ENCODE peak calls at places on chromosomes 11 and 22, in ten cellular contexts. T is GM23338, F is PC-3, R is hepatocyte, Q is HCT116, E is Karpas-422, O is MM.1S, I is PC-9, S is GM23248, V is SK-N-SH. Z is an unnamed sample.

GRCh38 chr11:34343153-34343552 is 14.7 kb downstream of the ABTB2 start:
- DNase-seq in O (no peak), R (no peak), E (no peak), I (peak; percentile 66), T (no peak), Q (no peak), S (peak; percentile 80), F (peak; percentile 89), V (no peak), Z (no peak)

GRCh38 chr11:121652982-121653381 is 200.2 kb upstream of the SORL1-AS1 start:
- DNase-seq in I (no peak), F (peak; percentile 30), E (no peak), R (peak; percentile 46), Q (no peak), V (peak; percentile 60), O (no peak), T (peak; percentile 76), S (peak; percentile 44), Z (peak; percentile 9)

GRCh38 chr11:29452131-29452530 is 564.7 kb downstream of the KCNA4 start:
- DNase-seq in I (no peak), V (no peak), Q (no peak), F (peak; percentile 81), O (no peak), E (no peak), T (no peak), R (no peak), S (peak; percentile 76), Z (no peak)

GRCh38 chr11:17775507-17776212 is 41.1 kb downstream of the KCNC1 start:
- DNase-seq in R (no peak), Q (no peak), V (no peak), O (no peak), I (no peak), F (no peak), T (no peak), E (no peak), S (no peak), Z (no peak)

GRCh38 chr11:37248145-37248544 is 650.1 kb upstream of the RAG2 start:
- DNase-seq in S (no peak), Q (no peak), V (no peak), T (no peak), E (no peak), I (no peak), R (no peak), O (no peak), F (no peak), Z (no peak)

GRCh38 chr22:39252461-39253391 is 7.9 kb upstream of the PDGFB start:
- DNase-seq in R (no peak), E (no peak), O (no peak), S (peak; percentile 46), Q (no peak), V (no peak), I (no peak), T (peak; percentile 72), F (peak; percentile 71), Z (no peak)

GRCh38 chr22:17159504-17159951 is 451 bp upstream of the HDHD5 start:
- DNase-seq in F (peak; percentile 61), I (peak; percentile 28), Q (peak; percentile 54), V (no peak), T (peak; percentile 63), S (peak; percentile 75), E (no peak), O (no peak), R (peak; percentile 78), Z (no peak)

GRCh38 chr22:30305519-30305905 is 16.2 kb upstream of the CASTOR1 start:
- DNase-seq in O (peak; percentile 82), T (no peak), E (no peak), I (no peak), Q (no peak), R (no peak), V (no peak), S (peak; percentile 40), F (no peak), Z (peak; percentile 90)

GRCh38 chr11:22703040-22703439 is 36.6 kb downstream of the GAS2 start:
- DNase-seq in I (peak; percentile 12), S (peak; percentile 34), O (no peak), Q (peak; percentile 28), R (peak; percentile 90), E (no peak), T (peak; percentile 33), F (peak; percentile 76), V (no peak), Z (no peak)

GRCh38 chr11:74685905-74686304 is 45.3 kb downstream of the CHRDL2 start:
- DNase-seq in F (no peak), E (no peak), Q (no peak), O (no peak), S (no peak), R (no peak), V (no peak), I (no peak), T (no peak), Z (no peak)

GRCh38 chr22:44023404-44024287 is 456 bp upstream of the PARVB start:
- DNase-seq in O (peak; percentile 54), V (peak; percentile 87), S (peak; percentile 71), F (peak; percentile 37), Q (no peak), I (peak; percentile 30), R (peak; percentile 65), E (peak; percentile 74), T (peak; percentile 75), Z (no peak)

GRCh38 chr11:115674176-115674575 is 170.0 kb upstream of the CADM1 start:
- DNase-seq in S (peak; percentile 35), O (no peak), F (no peak), R (no peak), Q (no peak), I (no peak), E (no peak), V (no peak), T (peak; percentile 63), Z (no peak)

GRCh38 chr11:44138286-44138685 is 42.8 kb downstream of the EXT2 start:
- DNase-seq in V (no peak), R (no peak), Q (no peak), S (peak; percentile 24), T (no peak), E (no peak), I (no peak), F (peak; percentile 49), O (no peak), Z (no peak)

GRCh38 chr11:44136176-44136945 is 40.9 kb downstream of the EXT2 start:
- DNase-seq in Q (no peak), R (no peak), I (no peak), F (no peak), V (no peak), T (no peak), S (no peak), E (no peak), O (no peak), Z (no peak)

GRCh38 chr11:44139565-44140313 is 44.3 kb downstream of the EXT2 start:
- DNase-seq in V (no peak), E (no peak), T (no peak), O (no peak), F (no peak), I (no peak), S (no peak), R (no peak), Q (no peak), Z (no peak)

GRCh38 chr11:44140805-44141204 is 45.3 kb downstream of the EXT2 start:
- DNase-seq in E (no peak), O (no peak), F (peak; percentile 75), I (no peak), Q (no peak), R (no peak), T (no peak), V (no peak), S (no peak), Z (no peak)

GRCh38 chr11:44138980-44139379 is 43.5 kb downstream of the EXT2 start:
- DNase-seq in T (no peak), E (no peak), R (no peak), S (no peak), F (no peak), I (no peak), O (no peak), V (no peak), Q (no peak), Z (no peak)
- H3K9me2 ChIP-seq in T (no peaks in the 10 kb centered on the region), E (no peaks in the 10 kb centered on the region), R (no peaks in the 10 kb centered on the region), S (no peaks in the 10 kb centered on the region), F (no peaks in the 10 kb centered on the region), I (no peaks in the 10 kb centered on the region), O (no peaks in the 10 kb centered on the region), V (no peaks in the 10 kb centered on the region), Q (no peaks in the 10 kb centered on the region), Z (no peaks in the 10 kb centered on the region)

GRCh38 chr11:83628622-83629347 is 342.6 kb upstream of the CCDC90B start:
- DNase-seq in O (no peak), R (no peak), E (no peak), V (peak; percentile 15), S (no peak), Q (no peak), F (no peak), I (no peak), T (no peak), Z (no peak)
- H3K4me3 ChIP-seq in O (no peak overlapping the region), R (no peak overlapping the region), E (no peak overlapping the region), V (no peak overlapping the region), S (no peak overlapping the region), Q (no peak overlapping the region), F (no peak overlapping the region), I (no peak overlapping the region), T (no peak overlapping the region), Z (no peak overlapping the region)

DNA sequence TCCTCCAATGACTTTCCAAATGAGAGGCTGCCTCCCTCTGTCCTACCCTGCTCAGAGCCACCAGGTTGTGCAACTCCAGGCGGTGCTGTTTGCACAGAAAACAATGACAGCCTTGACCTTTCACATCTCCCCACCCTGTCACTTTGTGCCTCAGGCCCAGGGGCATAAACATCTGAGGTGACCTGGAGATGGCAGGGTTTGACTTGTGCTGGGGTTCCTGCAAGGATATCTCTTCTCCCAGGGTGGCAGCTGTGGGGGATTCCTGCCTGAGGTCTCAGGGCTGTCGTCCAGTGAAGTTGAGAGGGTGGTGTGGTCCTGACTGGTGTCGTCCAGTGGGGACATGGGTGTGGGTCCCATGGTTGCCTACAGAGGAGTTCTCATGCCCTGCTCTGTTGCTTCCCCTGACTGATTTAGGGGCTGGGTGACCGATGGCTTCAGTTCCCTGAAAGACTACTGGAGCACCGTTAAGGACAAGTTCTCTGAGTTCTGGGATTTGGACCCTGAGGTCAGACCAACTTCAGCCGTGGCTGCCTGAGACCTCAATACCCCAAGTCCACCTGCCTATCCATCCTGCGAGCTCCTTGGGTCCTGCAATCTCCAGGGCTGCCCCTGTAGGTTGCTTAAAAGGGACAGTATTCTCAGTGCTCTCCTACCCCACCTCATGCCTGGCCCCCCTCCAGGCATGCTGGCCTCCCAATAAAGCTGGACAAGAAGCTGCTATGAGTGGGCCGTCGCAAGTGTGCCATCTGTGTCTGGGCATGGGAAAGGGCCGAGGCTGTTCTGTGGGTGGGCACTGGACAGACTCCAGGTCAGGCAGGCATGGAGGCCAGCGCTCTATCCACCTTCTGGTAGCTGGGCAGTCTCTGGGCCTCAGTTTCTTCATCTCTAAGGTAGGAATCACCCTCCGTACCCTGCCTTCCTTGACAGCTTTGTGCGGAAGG is 2.9 kb downstream of the APOC3 start:
- DNase-seq in Q (no peak), S (no peak), O (no peak), R (no peak), T (no peak), I (no peak), V (no peak), F (peak; percentile 34), E (no peak), Z (peak; percentile 36)
- H3K9me2 ChIP-seq in Q (no peaks in the 10 kb centered on the region), S (no peaks in the 10 kb centered on the region), O (no peaks in the 10 kb centered on the region), R (no peaks in the 10 kb centered on the region), T (no peaks in the 10 kb centered on the region), I (no peaks in the 10 kb centered on the region), V (no peaks in the 10 kb centered on the region), F (no peaks in the 10 kb centered on the region), E (no peaks in the 10 kb centered on the region), Z (no peaks in the 10 kb centered on the region)

DNA sequence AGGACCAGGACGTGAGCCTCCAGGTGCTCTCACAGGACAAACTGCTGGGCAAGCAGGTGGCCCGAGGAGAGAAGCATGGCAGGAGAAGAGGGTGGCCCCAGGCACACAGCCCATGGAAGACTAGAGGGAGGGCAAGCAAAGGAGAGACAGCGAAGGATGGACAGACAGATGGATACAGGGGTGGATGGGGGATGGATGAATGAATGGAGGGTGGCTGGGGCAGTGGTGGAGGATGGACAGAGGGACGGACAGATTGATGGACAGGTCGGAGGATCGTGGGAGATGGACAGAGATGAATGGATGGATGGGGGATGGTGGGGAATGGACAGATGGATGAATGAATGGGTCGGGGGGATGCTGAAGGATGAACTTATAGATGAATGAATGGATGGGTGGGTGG is 22.7 kb downstream of the ARVCF start:
- DNase-seq in F (no peak), R (no peak), Q (no peak), V (no peak), T (no peak), O (no peak), S (no peak), I (no peak), E (no peak), Z (no peak)
- H3K4me3 ChIP-seq in F (no peak overlapping the region), R (no peak overlapping the region), Q (no peak overlapping the region), V (no peak overlapping the region), T (no peak overlapping the region), O (no peak overlapping the region), S (no peak overlapping the region), I (no peak overlapping the region), E (no peak overlapping the region), Z (no peak overlapping the region)

Z was measured in OCI-LY7.